ENCODE peak calls at places on chromosomes 16 and 17, in nine cellular contexts. T is cardiac muscle cell, Z is neural progenitor cell, E is SJSA1, Q is body of pancreas, U is Peyer's patch, M is sigmoid colon, H is transverse colon, R is PC-3. F is an unnamed sample.

GRCh38 chr16:84683691-84684591 is 15.9 kb upstream of the USP10 start:
- DNase-seq in T (no peak), Z (peak), E (no peak), Q (no peak), U (peak), M (peak), H (no peak), R (no peak), F (no peak)

GRCh38 chr17:6045621-6046357 is 24.4 kb upstream of the WSCD1 start:
- DNase-seq in T (no peak), Z (no peak), E (no peak), Q (no peak), U (no peak), M (no peak), H (no peak), R (no peak), F (no peak)

GRCh38 chr16:66205287-66206167 is 161.0 kb upstream of the CDH5 start:
- DNase-seq in T (peak), Z (no peak), E (peak), Q (no peak), U (no peak), M (no peak), H (no peak), R (peak), F (no peak)

GRCh38 chr17:7579001-7579838 is at the start of gene CD68:
- DNase-seq in T (peak), Z (no peak), E (peak), Q (peak), U (peak), M (peak), H (peak), R (peak), F (peak)

GRCh38 chr17:63439682-63440081 is 6.4 kb downstream of the CYB561 start:
- DNase-seq in T (peak), Z (no peak), E (no peak), Q (no peak), U (no peak), M (no peak), H (no peak), R (peak), F (no peak)

GRCh38 chr17:76519048-76519614 is 17.9 kb upstream of the RHBDF2 start:
- DNase-seq in T (no peak), Z (no peak), E (no peak), Q (no peak), U (no peak), M (no peak), H (no peak), R (no peak), F (no peak)

GRCh38 chr16:64878964-64879363 is 242.9 kb downstream of the CDH11 start:
- DNase-seq in T (no peak), Z (no peak), E (no peak), Q (no peak), U (no peak), M (no peak), H (no peak), R (no peak), F (no peak)

GRCh38 chr17:1629647-1630310 is 1.1 kb upstream of the SLC43A2 start:
- DNase-seq in T (peak), Z (peak), E (no peak), Q (peak), U (peak), M (peak), H (peak), R (peak), F (no peak)

GRCh38 chr17:52965856-52966255 is 807.3 kb upstream of the CA10 start:
- DNase-seq in T (no peak), Z (no peak), E (no peak), Q (no peak), U (no peak), M (no peak), H (no peak), R (no peak), F (no peak)

GRCh38 chr17:61381537-61381936 is 18.1 kb upstream of the TBX2 start:
- DNase-seq in T (no peak), Z (no peak), E (no peak), Q (no peak), U (no peak), M (no peak), H (no peak), R (no peak), F (no peak)

GRCh38 chr16:19885456-19886060 is 910 bp upstream of the GPRC5B start:
- DNase-seq in T (peak), Z (no peak), E (no peak), Q (peak), U (peak), M (no peak), H (peak), R (no peak), F (no peak)

GRCh38 chr16:23274968-23275367 is 27.1 kb upstream of the SCNN1B start:
- DNase-seq in T (no peak), Z (peak), E (no peak), Q (no peak), U (no peak), M (no peak), H (no peak), R (peak), F (peak)

GRCh38 chr17:57092779-57093178 is 7.7 kb downstream of the AKAP1 start:
- DNase-seq in T (peak), Z (no peak), E (no peak), Q (no peak), U (no peak), M (peak), H (no peak), R (no peak), F (no peak)

GRCh38 chr17:76266244-76266938 is 1.2 kb downstream of the UBALD2 start:
- DNase-seq in T (peak), Z (no peak), E (no peak), Q (no peak), U (no peak), M (no peak), H (peak), R (no peak), F (no peak)

GRCh38 chr17:41786227-41787020 is at the start of gene JUP:
- DNase-seq in T (peak), Z (peak), E (peak), Q (peak), U (peak), M (peak), H (peak), R (peak), F (peak)

GRCh38 chr17:50501054-50501453 is 7.2 kb upstream of the MYCBPAP start:
- DNase-seq in T (peak), Z (no peak), E (no peak), Q (peak), U (peak), M (no peak), H (peak), R (peak), F (peak)

GRCh38 chr16:21159281-21159951 is 942 bp downstream of the LDAF1 start:
- DNase-seq in T (no peak), Z (peak), E (no peak), Q (peak), U (peak), M (peak), H (peak), R (peak), F (no peak)

GRCh38 chr16:86126891-86127290 is 227.9 kb downstream of the IRF8 start:
- DNase-seq in T (no peak), Z (no peak), E (no peak), Q (no peak), U (no peak), M (peak), H (no peak), R (no peak), F (no peak)

GRCh38 chr16:85423186-85423550 is 190.0 kb upstream of the GSE1 start:
- DNase-seq in T (no peak), Z (no peak), E (peak), Q (no peak), U (no peak), M (no peak), H (no peak), R (no peak), F (no peak)

GRCh38 chr16:19119564-19119963 is 5.8 kb downstream of the ITPRIPL2 start:
- DNase-seq in T (peak), Z (no peak), E (no peak), Q (no peak), U (no peak), M (no peak), H (no peak), R (peak), F (peak)

GRCh38 chr16:2838928-2839327 is 8.8 kb downstream of the ZG16B start:
- DNase-seq in T (peak), Z (peak), E (peak), Q (peak), U (peak), M (no peak), H (peak), R (peak), F (peak)

GRCh38 chr16:64058685-64059084 is 1063.2 kb downstream of the CDH11 start:
- DNase-seq in T (no peak), Z (no peak), E (no peak), Q (no peak), U (no peak), M (no peak), H (no peak), R (no peak), F (no peak)

GRCh38 chr16:71380831-71381230 is 22.3 kb downstream of the CALB2 start:
- DNase-seq in T (no peak), Z (no peak), E (no peak), Q (no peak), U (no peak), M (no peak), H (no peak), R (no peak), F (no peak)

GRCh38 chr16:58128721-58129096 is 472 bp downstream of the CFAP20 start:
- DNase-seq in T (no peak), Z (peak), E (no peak), Q (peak), U (peak), M (peak), H (no peak), R (no peak), F (no peak)

GRCh38 chr16:23856345-23856744 is 20.6 kb downstream of the PRKCB start:
- DNase-seq in T (no peak), Z (no peak), E (no peak), Q (no peak), U (no peak), M (no peak), H (no peak), R (no peak), F (no peak)

GRCh38 chr17:49967205-49967604 is 1.8 kb upstream of the DLX4 start:
- DNase-seq in T (no peak), Z (no peak), E (no peak), Q (no peak), U (no peak), M (no peak), H (no peak), R (no peak), F (no peak)

GRCh38 chr16:80583466-80583865 is 42.7 kb downstream of the DYNLRB2 start:
- DNase-seq in T (peak), Z (no peak), E (no peak), Q (no peak), U (no peak), M (no peak), H (no peak), R (peak), F (peak)

GRCh38 chr16:27639588-27640276 is 89.8 kb downstream of the KATNIP start:
- DNase-seq in T (peak), Z (peak), E (no peak), Q (no peak), U (no peak), M (no peak), H (no peak), R (peak), F (peak)

GRCh38 chr16:30033270-30033669 is 2.2 kb upstream of the TLCD3B start:
- DNase-seq in T (no peak), Z (no peak), E (no peak), Q (no peak), U (no peak), M (no peak), H (no peak), R (no peak), F (no peak)

GRCh38 chr17:78951967-78952551 is 26.9 kb upstream of the TIMP2 start:
- DNase-seq in T (peak), Z (no peak), E (peak), Q (no peak), U (no peak), M (peak), H (no peak), R (no peak), F (no peak)

GRCh38 chr16:65289022-65289421 is 167.2 kb upstream of the CDH11 start:
- DNase-seq in T (no peak), Z (no peak), E (no peak), Q (no peak), U (no peak), M (no peak), H (no peak), R (no peak), F (no peak)

GRCh38 chr17:79188048-79188447 is 113.4 kb downstream of the ENGASE start:
- DNase-seq in T (peak), Z (peak), E (no peak), Q (peak), U (no peak), M (no peak), H (no peak), R (peak), F (no peak)

GRCh38 chr16:58948244-58948643 is 214.1 kb upstream of the GOT2 start:
- DNase-seq in T (no peak), Z (no peak), E (no peak), Q (no peak), U (no peak), M (no peak), H (no peak), R (no peak), F (no peak)

GRCh38 chr16:47978491-47979490 is 177.0 kb downstream of the ABCC12 start:
- DNase-seq in T (no peak), Z (peak), E (no peak), Q (no peak), U (no peak), M (no peak), H (no peak), R (no peak), F (no peak)

GRCh38 chr17:47959825-47960655 is 2.4 kb upstream of the PRR15L start:
- DNase-seq in T (no peak), Z (no peak), E (no peak), Q (peak), U (peak), M (no peak), H (peak), R (no peak), F (no peak)

GRCh38 chr17:35780876-35781409 is 14.5 kb downstream of the MMP28 start:
- DNase-seq in T (no peak), Z (no peak), E (no peak), Q (no peak), U (no peak), M (no peak), H (no peak), R (no peak), F (no peak)

GRCh38 chr17:35786941-35787432 is 8.5 kb downstream of the MMP28 start:
- DNase-seq in T (no peak), Z (no peak), E (no peak), Q (no peak), U (no peak), M (peak), H (peak), R (peak), F (no peak)

GRCh38 chr17:35788504-35788998 is 6.9 kb downstream of the MMP28 start:
- DNase-seq in T (peak), Z (no peak), E (peak), Q (no peak), U (no peak), M (peak), H (no peak), R (peak), F (peak)

GRCh38 chr17:35789044-35789443 is 6.4 kb downstream of the MMP28 start:
- DNase-seq in T (no peak), Z (no peak), E (no peak), Q (no peak), U (no peak), M (no peak), H (no peak), R (no peak), F (no peak)

GRCh38 chr17:35784895-35785294 is 10.5 kb downstream of the MMP28 start:
- DNase-seq in T (no peak), Z (no peak), E (no peak), Q (no peak), U (no peak), M (peak), H (no peak), R (no peak), F (no peak)
- H3K27ac ChIP-seq in T (no peak), Z (no peak), E (no peak), Q (no peak), U (peak), M (peak), H (peak), R (peak), F (no peak)

GRCh38 chr17:40664582-40665333 is at the start of gene KRT222:
- DNase-seq in T (no peak), Z (peak), E (no peak), Q (no peak), U (no peak), M (no peak), H (no peak), R (no peak), F (no peak)
- H3K4me3 ChIP-seq in T (no peak), Z (peak), E (no peak), Q (no peak), U (peak), M (no peak), H (no peak), R (no peak), F (peak)

DNA sequence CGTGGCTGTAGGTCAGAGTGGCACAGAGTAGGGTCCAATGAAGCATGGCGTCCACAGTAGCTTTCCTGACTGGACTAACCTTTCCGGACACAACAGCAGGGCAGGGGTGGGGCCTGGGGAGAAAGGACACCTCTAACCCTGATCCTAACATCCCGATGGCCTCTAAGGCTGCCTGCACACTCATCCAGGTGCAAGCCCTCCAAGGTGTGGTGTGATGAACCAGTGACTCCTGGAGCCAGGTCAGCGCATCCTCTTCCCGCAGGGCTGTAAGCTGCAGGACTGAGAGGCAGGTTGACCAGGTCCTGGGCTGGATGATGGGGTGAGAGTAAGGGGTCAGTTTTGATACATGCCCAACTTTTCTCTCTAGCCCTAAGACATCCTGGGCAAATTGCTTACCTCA is 3.1 kb upstream of the ERBB2 start:
- DNase-seq in T (no peak), Z (no peak), E (no peak), Q (no peak), U (no peak), M (no peak), H (no peak), R (no peak), F (no peak)
- H3K27ac ChIP-seq in T (no peak), Z (no peak), E (no peak), Q (no peak), U (no peak), M (no peak), H (no peak), R (no peak), F (no peak)

DNA sequence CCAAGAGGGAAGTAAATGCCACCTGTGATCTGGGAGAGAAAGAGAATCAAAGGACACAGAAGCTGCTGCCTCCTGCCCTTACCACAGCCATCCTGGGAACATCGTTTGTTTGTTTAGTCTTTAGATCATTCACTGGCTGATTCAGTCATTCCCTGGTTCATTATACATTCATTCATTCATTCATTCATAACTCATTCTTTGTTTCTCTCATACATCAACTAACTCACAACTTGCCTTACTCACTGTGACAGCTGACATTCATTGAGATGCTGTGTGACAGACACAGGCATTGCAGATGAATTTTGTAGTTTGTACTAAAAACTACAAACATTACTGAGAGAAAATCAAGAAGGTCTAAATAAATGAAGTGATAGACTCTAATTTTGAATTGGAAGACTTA is 291.0 kb upstream of the TNRC6C start:
- DNase-seq in T (no peak), Z (no peak), E (no peak), Q (no peak), U (no peak), M (no peak), H (no peak), R (no peak), F (no peak)
- H3K4me3 ChIP-seq in T (no peak), Z (no peak), E (no peak), Q (no peak), U (no peak), M (no peak), H (no peak), R (no peak), F (no peak)

GRCh38 chr17:9728005-9728404 is 63.4 kb downstream of the DHRS7C start:
- DNase-seq in T (no peak), Z (no peak), E (no peak), Q (no peak), U (no peak), M (no peak), H (no peak), R (no peak), F (no peak)

GRCh38 chr17:9726291-9726690 is 65.1 kb downstream of the DHRS7C start:
- DNase-seq in T (no peak), Z (peak), E (no peak), Q (no peak), U (no peak), M (no peak), H (no peak), R (no peak), F (no peak)

GRCh38 chr17:9729034-9729650 is 62.2 kb downstream of the DHRS7C start:
- DNase-seq in T (peak), Z (peak), E (no peak), Q (no peak), U (peak), M (no peak), H (no peak), R (peak), F (no peak)

GRCh38 chr17:9728564-9728963 is 62.8 kb downstream of the DHRS7C start:
- DNase-seq in T (no peak), Z (no peak), E (no peak), Q (no peak), U (no peak), M (no peak), H (no peak), R (no peak), F (no peak)

DNA sequence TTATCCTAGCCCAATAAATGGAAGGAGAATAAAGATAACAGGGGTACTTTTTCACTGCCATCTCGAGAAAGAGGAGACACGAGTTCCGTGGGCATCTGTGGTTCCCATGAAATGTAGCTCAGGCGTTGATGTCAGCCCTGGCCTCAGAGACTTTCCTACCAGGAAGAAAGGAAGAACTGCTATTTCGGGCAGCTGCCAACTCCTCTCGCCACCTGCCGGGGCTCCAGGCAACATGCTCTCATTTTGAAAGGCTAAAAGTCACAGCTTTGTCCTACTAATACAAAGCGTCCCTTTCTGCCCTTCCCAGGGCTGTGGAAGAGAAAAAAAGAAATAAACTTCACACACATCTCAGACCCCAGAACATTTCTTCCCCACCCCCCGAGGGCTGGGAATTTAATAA is 65.8 kb downstream of the DHRS7C start:
- DNase-seq in T (no peak), Z (peak), E (no peak), Q (no peak), U (no peak), M (no peak), H (no peak), R (no peak), F (no peak)
- H3K27ac ChIP-seq in T (no peak), Z (no peak), E (no peak), Q (no peak), U (no peak), M (no peak), H (no peak), R (no peak), F (no peak)

GRCh38 chr17:45785373-45786193 is 1.5 kb downstream of the CRHR1 start:
- DNase-seq in T (no peak), Z (peak), E (no peak), Q (no peak), U (no peak), M (no peak), H (no peak), R (no peak), F (no peak)
- H3K4me3 ChIP-seq in T (peak), Z (peak), E (no peak), Q (no peak), U (peak), M (peak), H (peak), R (peak), F (no peak)

GRCh38 chr17:82021728-82022309 is 859 bp downstream of the CENPX start:
- DNase-seq in T (no peak), Z (no peak), E (no peak), Q (no peak), U (no peak), M (no peak), H (peak), R (no peak), F (no peak)
- H3K27ac ChIP-seq in T (no peak), Z (no peak), E (no peak), Q (peak), U (peak), M (peak), H (peak), R (peak), F (no peak)